ENCODE peak calls at places on chromosome 9, in six cellular contexts. F, E, R, O, Z and J are unnamed samples.

GRCh38 chr9:97803167-97804058 is 49.6 kb upstream of the FOXE1 start:
- DNase-seq in F (peak; percentile 94), E (peak; percentile 9), R (peak; percentile 90), O (peak; percentile 22), Z (peak; percentile 94), J (no peak)

GRCh38 chr9:136921718-136922117 is 22.8 kb downstream of the FBXW5 start:
- DNase-seq in F (no peak), E (no peak), R (no peak), O (no peak), Z (no peak), J (no peak)

GRCh38 chr9:110446171-110446570 is 108.5 kb upstream of the TXNDC8 start:
- DNase-seq in F (no peak), E (no peak), R (no peak), O (no peak), Z (no peak), J (no peak)

GRCh38 chr9:99176527-99177013 is 45.2 kb downstream of the ALG2 start:
- DNase-seq in F (no peak), E (no peak), R (no peak), O (no peak), Z (no peak), J (no peak)

GRCh38 chr9:92770005-92770995 is 5.7 kb upstream of the BICD2 start:
- DNase-seq in F (no peak), E (no peak), R (peak; percentile 79), O (no peak), Z (peak; percentile 88), J (no peak)

GRCh38 chr9:135969064-135969683 is 8.0 kb upstream of the UBAC1 start:
- DNase-seq in F (no peak), E (no peak), R (peak; percentile 37), O (no peak), Z (no peak), J (no peak)

GRCh38 chr9:12776775-12777055 is 1.9 kb downstream of the LURAP1L start:
- DNase-seq in F (no peak), E (peak; percentile 77), R (no peak), O (no peak), Z (no peak), J (no peak)

GRCh38 chr9:114029311-114030170 is 48.6 kb downstream of the AMBP start:
- DNase-seq in F (no peak), E (no peak), R (peak; percentile 17), O (no peak), Z (peak; percentile 45), J (no peak)

GRCh38 chr9:90107021-90107771 is 502.4 kb downstream of the GADD45G start:
- DNase-seq in F (no peak), E (no peak), R (no peak), O (peak; percentile 70), Z (no peak), J (no peak)

GRCh38 chr9:111271047-111271446 is 59.0 kb downstream of the OR2K2 start:
- DNase-seq in F (no peak), E (no peak), R (no peak), O (no peak), Z (no peak), J (no peak)

GRCh38 chr9:99235874-99236627 is 14.0 kb downstream of the SEC61B start:
- DNase-seq in F (no peak), E (no peak), R (no peak), O (no peak), Z (no peak), J (no peak)

GRCh38 chr9:72038408-72038807 is 22.0 kb downstream of the C9orf57 start:
- DNase-seq in F (peak; percentile 48), E (no peak), R (no peak), O (no peak), Z (no peak), J (no peak)

GRCh38 chr9:38680827-38681226 is 39.1 kb downstream of the FAM240B start:
- DNase-seq in F (no peak), E (no peak), R (no peak), O (no peak), Z (no peak), J (no peak)

GRCh38 chr9:20499013-20499412 is 123.3 kb downstream of the MLLT3 start:
- DNase-seq in F (no peak), E (no peak), R (no peak), O (no peak), Z (no peak), J (no peak)

GRCh38 chr9:128011071-128011817 is 30.5 kb upstream of the EEIG1 start:
- DNase-seq in F (peak; percentile 54), E (no peak), R (no peak), O (no peak), Z (peak; percentile 83), J (no peak)

GRCh38 chr9:5326187-5326586 is 13.5 kb downstream of the RLN1 start:
- DNase-seq in F (no peak), E (no peak), R (peak; percentile 49), O (no peak), Z (no peak), J (no peak)

GRCh38 chr9:87307810-87308209 is 189.9 kb upstream of the DAPK1 start:
- DNase-seq in F (no peak), E (no peak), R (no peak), O (no peak), Z (no peak), J (no peak)

GRCh38 chr9:97563458-97564135 is 62.1 kb downstream of the TMOD1 start:
- DNase-seq in F (no peak), E (no peak), R (no peak), O (no peak), Z (peak; percentile 36), J (no peak)

GRCh38 chr9:38641985-38642864 is 21.8 kb upstream of the ANKRD18A start:
- DNase-seq in F (no peak), E (peak; percentile 58), R (peak; percentile 82), O (no peak), Z (no peak), J (no peak)

GRCh38 chr9:135756576-135756975 is 54.6 kb downstream of the KCNT1 start:
- DNase-seq in F (no peak), E (no peak), R (no peak), O (no peak), Z (no peak), J (no peak)

GRCh38 chr9:494764-495163 is 280.1 kb downstream of the DOCK8 start:
- DNase-seq in F (no peak), E (no peak), R (no peak), O (no peak), Z (no peak), J (no peak)

GRCh38 chr9:108443741-108444140 is 412.0 kb downstream of the ACTL7B start:
- DNase-seq in F (no peak), E (no peak), R (no peak), O (no peak), Z (no peak), J (peak; percentile 41)

GRCh38 chr9:100601216-100601615 is 23.3 kb downstream of the CAVIN4 start:
- DNase-seq in F (no peak), E (peak; percentile 44), R (peak; percentile 89), O (no peak), Z (no peak), J (no peak)

GRCh38 chr9:91298304-91298703 is 63.4 kb downstream of the AUH start:
- DNase-seq in F (no peak), E (peak; percentile 2), R (no peak), O (no peak), Z (no peak), J (no peak)

GRCh38 chr9:130940023-130940549 is 1.0 kb upstream of the FIBCD1 start:
- DNase-seq in F (no peak), E (no peak), R (peak; percentile 76), O (no peak), Z (no peak), J (no peak)

GRCh38 chr9:113622600-113623400 is 159.3 kb downstream of the RGS3 start:
- DNase-seq in F (no peak), E (peak; percentile 93), R (peak; percentile 96), O (no peak), Z (peak; percentile 70), J (no peak)

GRCh38 chr9:95007470-95007869 is 281.0 kb downstream of the AOPEP start:
- DNase-seq in F (no peak), E (no peak), R (no peak), O (no peak), Z (no peak), J (no peak)

GRCh38 chr9:4117835-4118610 is 181.8 kb downstream of the GLIS3 start:
- DNase-seq in F (peak; percentile 41), E (no peak), R (peak; percentile 81), O (peak; percentile 28), Z (peak; percentile 82), J (no peak)
- TF ChIP-seq CTCF in F (peak; percentile 36), E (peak; percentile 60), R (peak; percentile 70), O (no peak), Z (peak; percentile 73), J (peak; percentile 40)

GRCh38 chr9:70409800-70410199 is 4.7 kb downstream of the KLF9 start:
- DNase-seq in F (no peak), E (no peak), R (no peak), O (peak; percentile 1), Z (no peak), J (no peak)
- H3K4me3 ChIP-seq in F (peak overlapping the region; percentile 75), E (peak overlapping the region; percentile 96), R (no peak overlapping the region), O (peak overlapping the region; percentile 97), Z (peak overlapping the region; percentile 66), J (peak overlapping the region; percentile 90)

DNA sequence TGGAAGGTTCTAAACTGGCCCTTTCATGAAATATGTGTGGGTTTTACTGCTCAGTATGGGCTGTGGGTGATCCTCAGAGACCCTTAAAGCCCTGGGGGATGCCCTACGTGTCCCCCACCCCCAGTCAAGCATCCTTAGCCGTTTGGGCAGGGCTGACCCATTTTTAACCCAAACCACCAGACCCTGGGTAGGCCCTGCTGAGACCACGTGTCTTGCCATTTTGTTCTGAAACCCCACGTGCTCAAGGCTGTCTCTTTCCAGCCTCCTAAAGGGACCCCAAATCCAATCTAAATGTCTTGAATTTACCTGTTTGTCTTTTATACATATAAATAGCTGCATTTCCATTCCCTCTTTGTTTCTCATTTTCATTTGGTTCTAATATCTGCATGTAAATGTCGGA is 94.9 kb downstream of the PAX5 start:
- DNase-seq in F (no peak), E (no peak), R (no peak), O (no peak), Z (no peak), J (no peak)
- H3K36me3 ChIP-seq in F (no peaks in the 10 kb centered on the region), E (no peaks in the 10 kb centered on the region), R (no peaks in the 10 kb centered on the region), O (no peaks in the 10 kb centered on the region), Z (no peaks in the 10 kb centered on the region), J (no peaks in the 10 kb centered on the region)

GRCh38 chr9:80885894-80886293 is 803.5 kb downstream of the TLE1 start:
- DNase-seq in F (no peak), E (no peak), R (peak; percentile 59), O (peak; percentile 30), Z (no peak), J (no peak)
- TF ChIP-seq CTCF in F (no peak), E (peak; percentile 37), R (peak; percentile 40), O (no peak), Z (no peak), J (no peak)

DNA sequence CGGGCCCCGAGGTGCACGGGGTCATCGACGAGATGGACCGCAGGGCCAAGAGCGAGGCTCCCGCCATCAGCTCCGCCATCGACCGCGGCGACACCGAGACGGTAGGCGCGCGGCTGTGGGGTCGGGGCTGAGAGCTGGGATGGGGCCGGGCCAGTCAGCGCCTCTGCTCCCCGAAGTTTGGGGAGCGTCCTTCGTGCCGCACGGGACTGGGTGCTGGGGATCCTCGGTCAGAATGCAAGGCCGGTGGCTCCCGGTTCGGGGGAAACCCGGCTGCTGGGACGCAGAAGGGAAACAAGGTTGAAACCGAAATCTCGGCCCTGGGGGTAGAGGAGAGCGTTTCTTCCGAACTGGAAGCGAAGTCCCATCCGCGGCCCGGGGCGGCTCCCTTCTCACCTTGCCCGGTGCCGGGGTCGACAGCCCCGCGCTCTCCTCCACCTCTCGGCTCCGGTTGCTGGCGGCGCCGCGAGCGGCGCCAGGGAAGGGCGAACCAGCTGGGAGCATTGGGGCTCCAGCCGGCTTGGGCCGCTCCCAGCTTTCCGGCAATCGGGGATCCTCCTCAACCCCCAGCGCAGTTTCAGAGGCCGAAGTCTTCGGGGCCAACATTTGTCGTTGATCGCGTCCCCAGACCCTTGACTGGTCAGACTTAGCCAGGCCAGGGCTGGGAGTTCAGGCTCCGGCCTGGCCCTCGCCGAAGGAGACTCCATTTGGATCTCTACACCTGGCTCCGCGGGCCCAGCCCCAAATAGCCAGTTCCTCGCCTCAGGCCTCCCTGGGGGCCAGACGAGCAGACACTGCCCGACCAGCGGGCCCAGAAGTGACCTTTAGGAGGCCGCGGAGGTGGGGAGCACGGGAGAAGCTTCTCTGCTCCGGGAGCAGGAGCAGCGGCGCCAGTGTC is 1.0 kb downstream of the LHX2 start:
- DNase-seq in F (no peak), E (no peak), R (peak; percentile 74), O (no peak), Z (peak; percentile 67), J (no peak)
- H3K4me3 ChIP-seq in F (peak overlapping the region; percentile 25), E (no peak overlapping the region), R (no peak overlapping the region), O (no peak overlapping the region), Z (peak overlapping the region; percentile 38), J (no peak overlapping the region)